ENCODE peak calls at places on chromosomes 6 and 20, in ten cellular contexts. Q is psoas muscle, C is K562, B is cardiac muscle cell, K is mucosa of descending colon, I is epithelial cell of esophagus, J is PC-9, E is adrenal gland, P is left lung, N is DND-41. D is an unnamed sample.

GRCh38 chr6:311679-312220 is 19.5 kb downstream of the DUSP22 start:
- DNase-seq in Q (no peak), C (peak; percentile 36), B (no peak), K (no peak), I (no peak), J (no peak), E (no peak), P (no peak), N (no peak), D (no peak)

GRCh38 chr20:23049201-23049932 is at the start of gene THBD:
- DNase-seq in Q (peak; percentile 93), C (no peak), B (peak; percentile 55), K (peak; percentile 78), I (peak; percentile 91), J (peak; percentile 67), E (peak; percentile 82), P (peak; percentile 96), N (no peak), D (no peak)

GRCh38 chr20:32506721-32507120 is 78.4 kb downstream of the NOL4L start:
- DNase-seq in Q (no peak), C (no peak), B (no peak), K (peak; percentile 4), I (no peak), J (no peak), E (no peak), P (peak; percentile 31), N (no peak), D (no peak)

GRCh38 chr6:10300071-10300470 is 114.8 kb downstream of the TFAP2A start:
- DNase-seq in Q (no peak), C (no peak), B (no peak), K (no peak), I (peak; percentile 81), J (peak; percentile 12), E (no peak), P (no peak), N (no peak), D (no peak)

GRCh38 chr6:3510617-3511016 is 53.8 kb upstream of the SLC22A23 start:
- DNase-seq in Q (no peak), C (no peak), B (no peak), K (no peak), I (no peak), J (no peak), E (no peak), P (no peak), N (no peak), D (no peak)

GRCh38 chr6:154683756-154684523 is 49.3 kb upstream of the SCAF8 start:
- DNase-seq in Q (no peak), C (no peak), B (peak; percentile 50), K (no peak), I (peak; percentile 12), J (no peak), E (no peak), P (no peak), N (no peak), D (peak; percentile 21)

GRCh38 chr20:38134427-38135281 is 30.4 kb downstream of the TGM2 start:
- DNase-seq in Q (peak; percentile 51), C (peak; percentile 59), B (peak; percentile 80), K (no peak), I (no peak), J (peak; percentile 95), E (no peak), P (no peak), N (no peak), D (no peak)

GRCh38 chr6:2915150-2915549 is 12.0 kb upstream of the SERPINB9 start:
- DNase-seq in Q (no peak), C (no peak), B (no peak), K (no peak), I (no peak), J (no peak), E (no peak), P (no peak), N (no peak), D (no peak)

GRCh38 chr20:47319517-47320252 is 36.8 kb downstream of the ZMYND8 start:
- DNase-seq in Q (no peak), C (no peak), B (peak; percentile 96), K (peak; percentile 61), I (peak; percentile 88), J (peak; percentile 89), E (no peak), P (peak; percentile 72), N (no peak), D (peak; percentile 52)

GRCh38 chr6:25172819-25173218 is 106.4 kb upstream of the CARMIL1 start:
- DNase-seq in Q (no peak), C (no peak), B (peak; percentile 97), K (no peak), I (peak; percentile 58), J (peak; percentile 67), E (no peak), P (no peak), N (no peak), D (peak; percentile 79)

GRCh38 chr6:44386929-44387345 is 569 bp upstream of the CDC5L start:
- DNase-seq in Q (peak; percentile 51), C (peak; percentile 49), B (peak; percentile 60), K (no peak), I (peak; percentile 76), J (peak; percentile 5), E (no peak), P (no peak), N (no peak), D (no peak)

GRCh38 chr20:36407196-36407733 is 101.1 kb downstream of the DLGAP4 start:
- DNase-seq in Q (no peak), C (no peak), B (peak; percentile 64), K (no peak), I (peak; percentile 72), J (no peak), E (no peak), P (no peak), N (no peak), D (no peak)

GRCh38 chr6:705047-705446 is 12.1 kb upstream of the EXOC2 start:
- DNase-seq in Q (no peak), C (no peak), B (no peak), K (no peak), I (no peak), J (no peak), E (no peak), P (no peak), N (no peak), D (no peak)

GRCh38 chr20:57473246-57474042 is 51.5 kb downstream of the CTCFL start:
- DNase-seq in Q (no peak), C (no peak), B (peak; percentile 34), K (peak; percentile 60), I (peak; percentile 39), J (no peak), E (no peak), P (peak; percentile 85), N (peak; percentile 32), D (no peak)

GRCh38 chr20:9838378-9839295 is at the start of gene PAK5:
- DNase-seq in Q (no peak), C (no peak), B (peak; percentile 60), K (peak; percentile 55), I (peak; percentile 65), J (no peak), E (peak; percentile 87), P (peak; percentile 84), N (no peak), D (no peak)

DNA sequence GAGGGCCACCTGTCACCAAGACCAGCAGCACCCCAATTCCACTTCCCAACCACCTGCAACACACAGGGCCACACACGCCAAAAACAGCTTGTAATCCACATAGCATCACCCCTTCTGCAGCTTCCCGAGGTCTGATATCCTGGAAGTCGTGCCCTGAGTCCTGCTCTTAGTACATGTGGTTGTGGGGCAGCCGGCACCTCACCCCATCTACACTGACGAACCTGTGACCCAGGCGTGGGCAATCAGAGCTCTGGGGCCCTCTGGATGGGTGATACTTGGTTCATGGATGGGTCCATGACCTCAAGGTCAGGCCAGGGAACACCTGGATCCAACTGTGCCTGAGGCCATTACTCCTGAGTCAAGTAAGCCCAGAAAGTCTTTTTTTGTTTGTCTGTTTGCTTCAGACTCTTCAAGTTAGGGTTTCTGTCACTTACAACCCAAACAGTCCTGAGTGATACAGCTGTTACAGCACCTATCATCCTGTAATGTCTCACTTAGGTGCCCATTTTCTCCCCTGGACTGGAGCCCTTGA is 24.2 kb downstream of the PREX1 start:
- DNase-seq in Q (no peak), C (no peak), B (no peak), K (no peak), I (no peak), J (no peak), E (no peak), P (no peak), N (no peak), D (no peak)
- H3K4me3 ChIP-seq in Q (no peak overlapping the region), C (no peak overlapping the region), B (no peak overlapping the region), K (no peak overlapping the region), I (no peak overlapping the region), J (no peak overlapping the region), E (no peak overlapping the region), P (no peak overlapping the region), N (no peak overlapping the region), D (no peak overlapping the region)

GRCh38 chr6:34510299-34510698 is 44.4 kb downstream of the PACSIN1 start:
- DNase-seq in Q (peak; percentile 12), C (no peak), B (no peak), K (no peak), I (no peak), J (no peak), E (no peak), P (no peak), N (no peak), D (no peak)

GRCh38 chr6:34511214-34511922 is 44.8 kb downstream of the SPDEF start:
- DNase-seq in Q (peak; percentile 2), C (no peak), B (no peak), K (no peak), I (no peak), J (no peak), E (no peak), P (no peak), N (no peak), D (no peak)

GRCh38 chr6:34506718-34507117 is 40.8 kb downstream of the PACSIN1 start:
- DNase-seq in Q (no peak), C (no peak), B (no peak), K (no peak), I (no peak), J (no peak), E (no peak), P (no peak), N (no peak), D (no peak)

GRCh38 chr6:34509782-34510181 is 43.9 kb downstream of the PACSIN1 start:
- DNase-seq in Q (no peak), C (no peak), B (no peak), K (no peak), I (no peak), J (no peak), E (no peak), P (no peak), N (no peak), D (no peak)

GRCh38 chr6:34508425-34508824 is 42.5 kb downstream of the PACSIN1 start:
- DNase-seq in Q (no peak), C (no peak), B (no peak), K (no peak), I (no peak), J (no peak), E (no peak), P (no peak), N (no peak), D (no peak)
- TF ChIP-seq CTCF in Q (no peak), C (no peak), B (peak; percentile 4), K (no peak), I (no peak), J (peak; percentile 27), E (no peak), P (no peak), N (no peak), D (no peak)

GRCh38 chr6:5259428-5259827 is 1.3 kb downstream of the LYRM4 start:
- DNase-seq in Q (no peak), C (no peak), B (no peak), K (no peak), I (peak; percentile 32), J (no peak), E (no peak), P (no peak), N (no peak), D (no peak)
- H3K4me3 ChIP-seq in Q (peak overlapping the region; percentile 85), C (peak overlapping the region; percentile 76), B (peak overlapping the region; percentile 66), K (no peak overlapping the region), I (peak overlapping the region; percentile 66), J (peak overlapping the region; percentile 82), E (no peak overlapping the region), P (no peak overlapping the region), N (peak overlapping the region; percentile 77), D (peak overlapping the region; percentile 78)

GRCh38 chr6:108621117-108621516 is 60.4 kb downstream of the FOXO3 start:
- DNase-seq in Q (peak; percentile 85), C (no peak), B (peak; percentile 49), K (no peak), I (peak; percentile 83), J (no peak), E (peak; percentile 65), P (no peak), N (no peak), D (no peak)
- TF ChIP-seq CTCF in Q (no peak), C (no peak), B (no peak), K (no peak), I (peak; percentile 19), J (no peak), E (peak; percentile 17), P (no peak), N (no peak), D (no peak)